ENCODE peak calls at places on chromosomes 3 and 15, in four cellular contexts. C is upper lobe of right lung, O is HuH-7, F is GM04504. B is an unnamed sample.

GRCh38 chr15:57606816-57607215 is 15.1 kb downstream of the MYZAP start:
- DNase-seq in C (no peak), O (no peak), F (no peak), B (no peak)

GRCh38 chr15:48936666-48937065 is 27.1 kb downstream of the SHC4 start:
- DNase-seq in C (no peak), O (no peak), F (peak), B (no peak)

GRCh38 chr15:66129561-66129960 is 124.0 kb downstream of the MEGF11 start:
- DNase-seq in C (no peak), O (no peak), F (no peak), B (no peak)

GRCh38 chr3:21860657-21861056 is 109.6 kb upstream of the ZNF385D start:
- DNase-seq in C (no peak), O (no peak), F (no peak), B (no peak)

GRCh38 chr3:66073464-66074141 is 34.9 kb upstream of the MAGI1 start:
- DNase-seq in C (no peak), O (peak), F (no peak), B (no peak)

GRCh38 chr3:143002083-143002712 is 828 bp downstream of the U2SURP start:
- DNase-seq in C (no peak), O (peak), F (no peak), B (no peak)

GRCh38 chr15:39497016-39497758 is 83.7 kb upstream of the THBS1 start:
- DNase-seq in C (no peak), O (no peak), F (no peak), B (no peak)

GRCh38 chr3:148379763-148380162 is 317.9 kb upstream of the AGTR1 start:
- DNase-seq in C (no peak), O (peak), F (peak), B (no peak)

GRCh38 chr3:13091898-13092620 is 18.8 kb upstream of the IQSEC1 start:
- DNase-seq in C (peak), O (peak), F (peak), B (peak)

GRCh38 chr15:77607894-77608261 is 24.8 kb downstream of the LINGO1 start:
- DNase-seq in C (no peak), O (no peak), F (no peak), B (no peak)

B was measured in aorta.